ENCODE peak calls at places on chromosome 3, in nine cellular contexts. D, W, L, J, U, I, E, V and N are unnamed samples.

GRCh38 chr3:166829896-166830295 is 550.2 kb downstream of the ZBBX start:
- DNase-seq in D (no peak), W (no peak), L (peak), J (no peak), U (no peak), I (no peak), E (no peak), V (no peak), N (no peak)

GRCh38 chr3:23949784-23950183 is 4.7 kb downstream of the NR1D2 start:
- DNase-seq in D (no peak), W (no peak), L (no peak), J (peak), U (no peak), I (no peak), E (no peak), V (no peak), N (no peak)

GRCh38 chr3:147387550-147388394 is 18.6 kb downstream of the ZIC4 start:
- DNase-seq in D (no peak), W (no peak), L (no peak), J (no peak), U (no peak), I (no peak), E (no peak), V (no peak), N (no peak)

GRCh38 chr3:51887620-51888019 is 12.2 kb upstream of the IQCF5 start:
- DNase-seq in D (no peak), W (no peak), L (no peak), J (no peak), U (no peak), I (no peak), E (no peak), V (no peak), N (no peak)

GRCh38 chr3:32423956-32424558 is 32.4 kb downstream of the CMTM7 start:
- DNase-seq in D (no peak), W (no peak), L (no peak), J (no peak), U (no peak), I (no peak), E (no peak), V (no peak), N (no peak)

GRCh38 chr3:106183762-106184391 is 315.1 kb upstream of the CBLB start:
- DNase-seq in D (no peak), W (peak), L (peak), J (no peak), U (peak), I (peak), E (no peak), V (no peak), N (no peak)

GRCh38 chr3:66405701-66406091 is 95.1 kb downstream of the LRIG1 start:
- DNase-seq in D (no peak), W (peak), L (no peak), J (no peak), U (peak), I (peak), E (no peak), V (no peak), N (no peak)

GRCh38 chr3:31423522-31423921 is 109.2 kb upstream of the STT3B start:
- DNase-seq in D (no peak), W (peak), L (no peak), J (no peak), U (no peak), I (peak), E (no peak), V (no peak), N (no peak)

GRCh38 chr3:133400006-133400515 is at the start of gene BFSP2:
- DNase-seq in D (no peak), W (no peak), L (no peak), J (no peak), U (no peak), I (no peak), E (no peak), V (no peak), N (no peak)

GRCh38 chr3:29240248-29240647 is 40.6 kb upstream of the RBMS3 start:
- DNase-seq in D (no peak), W (peak), L (peak), J (no peak), U (peak), I (peak), E (no peak), V (no peak), N (no peak)

GRCh38 chr3:116707531-116707930 is 2.0 kb upstream of the TUSC7 start:
- DNase-seq in D (no peak), W (no peak), L (no peak), J (no peak), U (no peak), I (no peak), E (no peak), V (no peak), N (no peak)

GRCh38 chr3:23611737-23612295 is 193.9 kb upstream of the UBE2E1 start:
- DNase-seq in D (no peak), W (peak), L (no peak), J (peak), U (peak), I (peak), E (peak), V (peak), N (no peak)

GRCh38 chr3:163735394-163735793 is 1342.9 kb downstream of the SI start:
- DNase-seq in D (no peak), W (no peak), L (no peak), J (no peak), U (no peak), I (no peak), E (no peak), V (no peak), N (no peak)

GRCh38 chr3:28134792-28135375 is 106.5 kb upstream of the CMC1 start:
- DNase-seq in D (no peak), W (no peak), L (no peak), J (no peak), U (no peak), I (no peak), E (no peak), V (no peak), N (no peak)

GRCh38 chr3:159532577-159532976 is 456.1 kb upstream of the IL12A start:
- DNase-seq in D (no peak), W (no peak), L (no peak), J (no peak), U (peak), I (no peak), E (no peak), V (no peak), N (no peak)

GRCh38 chr3:151871639-151872468 is 1.6 kb upstream of the SUCNR1 start:
- DNase-seq in D (no peak), W (no peak), L (no peak), J (no peak), U (peak), I (no peak), E (no peak), V (no peak), N (no peak)
- TF ChIP-seq CTCF in D (no peak), W (no peak), L (no peak), J (no peak), U (no peak), I (no peak), E (no peak), V (no peak), N (no peak)

GRCh38 chr3:72013104-72013503 is 228.2 kb upstream of the PROK2 start:
- DNase-seq in D (no peak), W (no peak), L (no peak), J (no peak), U (no peak), I (no peak), E (no peak), V (no peak), N (no peak)

GRCh38 chr3:72008226-72008996 is 223.5 kb upstream of the PROK2 start:
- DNase-seq in D (no peak), W (no peak), L (no peak), J (no peak), U (peak), I (peak), E (no peak), V (no peak), N (no peak)

GRCh38 chr3:72011495-72011894 is 226.5 kb upstream of the PROK2 start:
- DNase-seq in D (no peak), W (peak), L (no peak), J (no peak), U (peak), I (peak), E (no peak), V (no peak), N (no peak)

GRCh38 chr3:72012376-72012775 is 227.4 kb upstream of the PROK2 start:
- DNase-seq in D (no peak), W (no peak), L (no peak), J (no peak), U (no peak), I (no peak), E (no peak), V (no peak), N (no peak)

DNA sequence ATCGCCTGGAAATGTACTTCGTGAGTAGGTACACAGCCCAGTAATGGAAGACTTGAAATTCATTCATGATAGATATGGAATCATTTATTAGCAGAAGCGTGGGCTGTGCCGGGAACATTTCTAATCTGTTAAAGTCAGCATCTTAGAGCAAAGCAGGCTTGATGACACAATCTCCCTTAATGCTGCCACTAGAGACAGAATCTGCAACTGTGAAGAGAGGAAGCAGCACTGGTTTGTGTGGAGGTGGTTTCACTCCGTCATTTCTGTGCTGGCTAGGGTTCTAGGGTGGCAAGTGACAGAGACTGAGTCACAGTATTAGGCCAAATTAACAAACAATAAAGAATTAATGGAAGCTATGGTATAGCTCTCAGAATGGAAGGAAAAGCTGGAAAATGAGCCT is 225.1 kb upstream of the PROK2 start:
- DNase-seq in D (no peak), W (no peak), L (no peak), J (no peak), U (peak), I (peak), E (no peak), V (no peak), N (no peak)
- TF ChIP-seq CTCF in D (no peak), W (no peak), L (no peak), J (no peak), U (no peak), I (peak), E (no peak), V (no peak), N (no peak)

DNA sequence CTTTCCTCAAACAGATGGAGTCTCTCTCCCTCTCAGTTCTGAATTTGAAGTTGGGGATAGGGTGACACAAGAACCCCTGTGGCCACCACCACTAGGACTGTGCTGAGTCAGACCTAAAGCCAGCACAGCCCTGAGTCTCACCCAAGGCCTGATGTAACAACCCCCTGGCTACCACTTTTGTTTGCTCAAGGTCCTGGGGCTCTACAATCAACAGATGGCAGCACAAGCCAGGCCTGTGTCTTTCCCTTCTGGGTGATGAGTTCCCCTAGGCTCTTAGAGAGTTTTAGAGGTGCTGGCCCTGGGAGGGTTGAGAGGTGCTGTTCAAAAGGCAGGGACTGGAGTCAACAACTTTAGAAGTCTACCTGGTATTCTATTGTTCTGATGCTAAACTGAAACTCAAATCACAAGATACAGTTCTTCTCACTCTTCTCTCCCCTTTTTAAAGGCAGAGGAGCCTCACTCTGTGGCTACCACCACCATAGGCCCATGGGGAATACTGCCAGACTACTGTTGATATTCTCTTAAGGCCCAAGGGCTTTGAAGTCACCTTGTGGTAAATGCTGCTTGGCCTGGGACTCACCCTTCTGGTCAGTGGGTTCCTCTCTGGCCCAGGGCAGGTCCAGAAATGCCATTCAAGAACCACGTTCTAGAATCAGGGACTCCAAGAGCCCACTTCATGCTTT is 6.5 kb downstream of the OR5K4 start:
- DNase-seq in D (peak), W (no peak), L (peak), J (no peak), U (no peak), I (peak), E (no peak), V (no peak), N (no peak)
- TF ChIP-seq CTCF in D (peak), W (no peak), L (no peak), J (no peak), U (no peak), I (no peak), E (no peak), V (no peak), N (no peak)

GRCh38 chr3:128463771-128464170 is 2.9 kb downstream of the DNAJB8 start:
- DNase-seq in D (no peak), W (no peak), L (no peak), J (no peak), U (no peak), I (no peak), E (no peak), V (no peak), N (no peak)

GRCh38 chr3:128462341-128462910 is 4.3 kb downstream of the DNAJB8 start:
- DNase-seq in D (no peak), W (no peak), L (no peak), J (no peak), U (no peak), I (no peak), E (no peak), V (no peak), N (no peak)

GRCh38 chr3:128464702-128465101 is 2.0 kb downstream of the DNAJB8 start:
- DNase-seq in D (no peak), W (no peak), L (no peak), J (no peak), U (no peak), I (no peak), E (no peak), V (no peak), N (no peak)

GRCh38 chr3:128463354-128463753 is 3.3 kb downstream of the DNAJB8 start:
- DNase-seq in D (no peak), W (no peak), L (no peak), J (no peak), U (no peak), I (no peak), E (no peak), V (no peak), N (no peak)

DNA sequence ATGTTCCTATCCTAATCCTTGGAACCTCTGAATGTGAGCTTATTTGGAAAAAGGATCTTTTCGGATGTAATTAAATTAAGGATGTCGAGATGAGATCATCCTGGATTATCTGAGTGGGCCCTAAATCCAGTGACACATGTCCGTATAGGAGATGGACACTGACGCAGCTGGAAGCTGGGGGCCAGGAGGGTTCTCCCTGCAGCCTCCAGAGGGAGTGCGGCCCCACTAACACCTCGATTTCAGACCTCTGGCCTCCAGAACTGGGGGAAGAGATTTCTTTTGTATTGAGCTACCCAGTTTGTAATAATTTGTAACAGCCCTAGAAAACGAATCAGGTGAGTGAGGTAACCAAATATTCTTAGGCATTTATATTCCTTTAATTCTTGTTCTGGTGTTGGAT is 2.5 kb downstream of the DNAJB8 start:
- DNase-seq in D (no peak), W (no peak), L (no peak), J (no peak), U (no peak), I (no peak), E (no peak), V (no peak), N (no peak)
- TF ChIP-seq CTCF in D (no peak), W (no peak), L (no peak), J (peak), U (peak), I (no peak), E (no peak), V (peak), N (no peak)

GRCh38 chr3:112734718-112735350 is 93.9 kb upstream of the CCDC80 start:
- DNase-seq in D (peak), W (peak), L (peak), J (no peak), U (peak), I (peak), E (peak), V (peak), N (peak)

GRCh38 chr3:112735927-112736326 is 95.0 kb upstream of the CCDC80 start:
- DNase-seq in D (no peak), W (no peak), L (no peak), J (no peak), U (no peak), I (no peak), E (no peak), V (no peak), N (no peak)

GRCh38 chr3:112734171-112734570 is 93.2 kb upstream of the CCDC80 start:
- DNase-seq in D (no peak), W (peak), L (no peak), J (no peak), U (no peak), I (peak), E (no peak), V (no peak), N (no peak)

DNA sequence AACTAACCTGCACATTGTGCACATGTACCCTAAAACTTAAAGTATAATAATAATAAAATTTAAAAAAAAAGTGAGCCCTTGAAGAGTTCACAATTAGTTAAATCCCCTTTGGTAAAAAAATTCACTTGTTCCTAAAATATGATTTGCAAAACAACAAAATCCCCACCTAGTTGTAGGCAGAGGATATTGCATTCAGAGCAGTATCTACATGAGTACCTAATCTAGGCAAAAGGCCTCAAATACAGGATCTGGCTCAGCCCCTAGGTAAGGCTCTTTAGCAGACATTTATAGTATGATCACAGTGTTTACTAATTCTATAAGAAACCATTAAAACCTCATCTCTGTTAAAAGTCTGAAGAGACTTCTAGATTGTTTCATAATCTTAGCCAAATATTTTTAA is 89.3 kb upstream of the CCDC80 start:
- DNase-seq in D (no peak), W (no peak), L (no peak), J (no peak), U (no peak), I (peak), E (no peak), V (no peak), N (no peak)
- TF ChIP-seq CTCF in D (no peak), W (no peak), L (no peak), J (no peak), U (peak), I (peak), E (no peak), V (no peak), N (no peak)

DNA sequence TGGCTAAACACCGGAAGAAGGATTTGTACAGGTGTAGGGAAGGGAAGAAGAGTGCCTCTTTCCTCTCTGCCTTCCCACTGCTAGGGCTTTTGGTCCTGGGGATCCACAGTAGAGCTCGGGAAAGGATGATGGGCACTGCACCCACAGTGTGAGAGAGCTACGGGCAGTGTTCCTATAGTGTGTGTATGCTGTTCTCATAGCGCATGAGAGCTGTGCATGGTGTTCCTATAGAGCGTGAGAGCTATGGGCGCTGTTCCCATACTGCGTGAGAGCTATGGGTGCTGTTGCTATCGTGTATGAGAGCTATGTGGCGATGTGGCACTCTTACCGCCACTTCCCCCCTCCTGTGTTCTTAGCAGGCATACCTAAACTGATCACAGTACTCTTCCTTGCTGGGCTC is 213.5 kb downstream of the EDEM1 start:
- DNase-seq in D (no peak), W (no peak), L (no peak), J (no peak), U (no peak), I (no peak), E (no peak), V (no peak), N (no peak)
- TF ChIP-seq CTCF in D (no peak), W (no peak), L (no peak), J (no peak), U (no peak), I (no peak), E (no peak), V (no peak), N (no peak)

DNA sequence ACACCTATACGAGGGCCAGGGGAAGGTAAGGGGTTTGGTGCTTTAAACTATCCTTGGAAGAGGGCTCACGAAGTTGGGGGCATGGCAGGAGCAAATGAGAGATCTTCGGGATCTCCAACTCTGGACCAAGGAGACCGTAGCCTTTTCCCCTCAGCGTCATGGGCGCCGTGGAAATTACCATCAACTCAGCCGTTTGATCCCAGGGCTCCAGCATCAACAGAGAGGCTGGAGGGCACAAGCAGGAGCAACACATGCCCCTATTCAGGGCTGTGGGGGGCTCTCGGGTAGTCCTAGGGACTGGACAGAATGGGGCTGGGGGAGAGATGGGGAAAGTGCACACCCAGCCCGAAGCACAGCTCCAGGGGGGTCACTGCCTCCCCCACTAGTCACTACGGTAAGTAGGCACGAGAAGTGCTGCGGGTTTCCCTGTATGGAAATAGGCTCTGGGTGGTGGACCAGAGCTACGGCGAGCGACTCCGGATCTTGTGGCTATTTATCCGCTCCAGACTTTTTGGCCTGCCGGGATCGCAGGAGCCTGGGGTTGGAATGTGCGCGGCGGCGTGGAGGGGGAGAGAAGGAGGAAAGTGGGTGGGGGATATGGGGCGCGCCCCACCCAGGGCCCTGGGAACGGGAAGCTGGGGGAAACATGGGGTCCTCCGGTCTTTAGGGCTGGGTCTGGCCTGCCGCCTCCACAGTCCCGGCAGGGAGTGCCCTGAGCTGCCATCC is 539 bp upstream of the LAMB2 start:
- DNase-seq in D (peak), W (peak), L (peak), J (peak), U (peak), I (peak), E (peak), V (peak), N (peak)
- TF ChIP-seq CTCF in D (no peak), W (no peak), L (no peak), J (no peak), U (no peak), I (no peak), E (no peak), V (no peak), N (no peak)

GRCh38 chr3:53566450-53567145 is 72.2 kb downstream of the CACNA1D start:
- DNase-seq in D (no peak), W (no peak), L (no peak), J (no peak), U (no peak), I (no peak), E (no peak), V (no peak), N (no peak)
- TF ChIP-seq CTCF in D (no peak), W (no peak), L (no peak), J (no peak), U (no peak), I (no peak), E (no peak), V (no peak), N (no peak)